ENCODE peak calls at places on chromosomes 16 and 17, in five cellular contexts. One of them, this sample, is unnamed. For H3K36me3, the result is how much of the 10 kb centered on the place peaks cover.

GRCh38 chr17:8408371-8408770 is 10.7 kb upstream of the RNF222 start:
- DNase-seq in neural progenitor cell: peak
- DNase-seq in MM.1S: peak
- DNase-seq in hepatocyte: no peak
- DNase-seq in SK-N-SH: no peak
- DNase-seq in this sample: peak

GRCh38 chr17:79320331-79320730 is 245.7 kb downstream of the ENGASE start:
- DNase-seq in neural progenitor cell: no peak
- DNase-seq in MM.1S: no peak
- DNase-seq in hepatocyte: no peak
- DNase-seq in SK-N-SH: no peak
- DNase-seq in this sample: no peak

GRCh38 chr16:19583665-19584300 is 28.3 kb downstream of the VPS35L start:
- DNase-seq in neural progenitor cell: peak
- DNase-seq in MM.1S: peak
- DNase-seq in hepatocyte: peak
- DNase-seq in SK-N-SH: peak
- DNase-seq in this sample: peak

GRCh38 chr16:9148376-9149015 is 57.1 kb downstream of the HAPSTR1 start:
- DNase-seq in neural progenitor cell: no peak
- DNase-seq in MM.1S: no peak
- DNase-seq in hepatocyte: no peak
- DNase-seq in SK-N-SH: no peak
- DNase-seq in this sample: peak

GRCh38 chr17:75125984-75126383 is 5.6 kb downstream of the NT5C start:
- DNase-seq in neural progenitor cell: no peak
- DNase-seq in MM.1S: peak
- DNase-seq in hepatocyte: no peak
- DNase-seq in SK-N-SH: peak
- DNase-seq in this sample: peak

GRCh38 chr17:61862105-61862574 is 1.2 kb downstream of the BRIP1 start:
- DNase-seq in neural progenitor cell: no peak
- DNase-seq in MM.1S: no peak
- DNase-seq in hepatocyte: no peak
- DNase-seq in SK-N-SH: no peak
- DNase-seq in this sample: no peak

GRCh38 chr17:29291163-29291752 is 2.7 kb downstream of the NUFIP2 start:
- DNase-seq in neural progenitor cell: peak
- DNase-seq in MM.1S: peak
- DNase-seq in hepatocyte: peak
- DNase-seq in SK-N-SH: peak
- DNase-seq in this sample: peak

GRCh38 chr17:38735161-38735997 is 5.2 kb downstream of the CISD3 start:
- DNase-seq in neural progenitor cell: peak
- DNase-seq in MM.1S: peak
- DNase-seq in hepatocyte: peak
- DNase-seq in SK-N-SH: peak
- DNase-seq in this sample: peak

GRCh38 chr17:48244814-48245213 is 137.2 kb downstream of the SNX11 start:
- DNase-seq in neural progenitor cell: no peak
- DNase-seq in MM.1S: no peak
- DNase-seq in hepatocyte: no peak
- DNase-seq in SK-N-SH: no peak
- DNase-seq in this sample: no peak

GRCh38 chr16:71442041-71442440 is at the start of gene TLE7:
- DNase-seq in neural progenitor cell: no peak
- DNase-seq in MM.1S: no peak
- DNase-seq in hepatocyte: no peak
- DNase-seq in SK-N-SH: no peak
- DNase-seq in this sample: no peak

GRCh38 chr17:77382356-77382911 is 241.7 kb downstream of the SEC14L1 start:
- DNase-seq in neural progenitor cell: peak
- DNase-seq in MM.1S: no peak
- DNase-seq in hepatocyte: peak
- DNase-seq in SK-N-SH: no peak
- DNase-seq in this sample: no peak

GRCh38 chr17:2085648-2085949 is 30.7 kb downstream of the HIC1 start:
- DNase-seq in neural progenitor cell: no peak
- DNase-seq in MM.1S: no peak
- DNase-seq in hepatocyte: no peak
- DNase-seq in SK-N-SH: no peak
- DNase-seq in this sample: no peak

GRCh38 chr16:89786474-89787364 is 29.7 kb downstream of the FANCA start:
- DNase-seq in neural progenitor cell: no peak
- DNase-seq in MM.1S: no peak
- DNase-seq in hepatocyte: no peak
- DNase-seq in SK-N-SH: peak
- DNase-seq in this sample: no peak

GRCh38 chr16:79274197-79274596 is 326.3 kb downstream of the MAF start:
- DNase-seq in neural progenitor cell: no peak
- DNase-seq in MM.1S: no peak
- DNase-seq in hepatocyte: no peak
- DNase-seq in SK-N-SH: no peak
- DNase-seq in this sample: no peak

GRCh38 chr17:76442341-76443338 is 10.3 kb downstream of the UBE2O start:
- DNase-seq in neural progenitor cell: no peak
- DNase-seq in MM.1S: no peak
- DNase-seq in hepatocyte: no peak
- DNase-seq in SK-N-SH: no peak
- DNase-seq in this sample: no peak

GRCh38 chr17:50931003-50931878 is 65.1 kb upstream of the TOB1 start:
- DNase-seq in neural progenitor cell: peak
- DNase-seq in MM.1S: peak
- DNase-seq in hepatocyte: peak
- DNase-seq in SK-N-SH: peak
- DNase-seq in this sample: peak

GRCh38 chr16:61576476-61576875 is 459.8 kb downstream of the CDH8 start:
- DNase-seq in neural progenitor cell: no peak
- DNase-seq in MM.1S: no peak
- DNase-seq in hepatocyte: no peak
- DNase-seq in SK-N-SH: no peak
- DNase-seq in this sample: no peak

GRCh38 chr17:44901323-44901965 is 2.2 kb upstream of the EFTUD2 start:
- DNase-seq in neural progenitor cell: no peak
- DNase-seq in MM.1S: no peak
- DNase-seq in hepatocyte: no peak
- DNase-seq in SK-N-SH: no peak
- DNase-seq in this sample: no peak

GRCh38 chr17:8836821-8837426 is 30.6 kb downstream of the PIK3R6 start:
- DNase-seq in neural progenitor cell: no peak
- DNase-seq in MM.1S: no peak
- DNase-seq in hepatocyte: no peak
- DNase-seq in SK-N-SH: no peak
- DNase-seq in this sample: no peak

GRCh38 chr16:53910990-53911389 is 207.0 kb downstream of the FTO start:
- DNase-seq in neural progenitor cell: no peak
- DNase-seq in MM.1S: no peak
- DNase-seq in hepatocyte: no peak
- DNase-seq in SK-N-SH: no peak
- DNase-seq in this sample: no peak

GRCh38 chr16:83908798-83909197 is 9.9 kb downstream of the MLYCD start:
- DNase-seq in neural progenitor cell: no peak
- DNase-seq in MM.1S: no peak
- DNase-seq in hepatocyte: no peak
- DNase-seq in SK-N-SH: no peak
- DNase-seq in this sample: no peak

GRCh38 chr16:57092786-57093301 is 461 bp downstream of the CPNE2 start:
- DNase-seq in neural progenitor cell: peak
- DNase-seq in MM.1S: peak
- DNase-seq in hepatocyte: peak
- DNase-seq in SK-N-SH: peak
- DNase-seq in this sample: peak

DNA sequence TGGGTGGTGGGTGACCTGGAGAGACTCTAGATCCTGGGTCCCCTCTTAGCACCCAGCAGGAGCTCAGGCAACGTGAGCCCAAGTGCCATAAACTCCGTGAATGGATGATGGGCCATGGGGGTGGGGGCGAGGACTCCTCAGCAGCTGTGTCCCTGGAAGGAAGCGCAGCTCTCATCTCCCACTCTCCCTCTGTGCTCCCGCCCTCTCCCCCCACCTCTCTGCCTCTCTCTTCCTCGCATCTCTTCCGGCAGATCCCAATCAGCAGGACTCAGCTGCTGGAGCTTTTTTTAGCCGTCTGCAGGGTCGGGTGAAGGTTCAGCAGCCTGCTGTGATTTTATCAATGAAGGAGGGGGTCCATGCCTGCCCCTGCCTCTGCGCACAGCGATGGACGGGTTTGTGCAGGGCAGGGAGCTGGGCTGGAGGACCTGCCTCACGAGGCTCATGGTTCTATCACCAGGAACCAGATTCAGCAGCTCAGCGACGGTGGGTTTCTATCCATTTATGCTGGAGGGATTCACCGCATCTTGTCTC is 8.3 kb downstream of the CCR7 start:
- DNase-seq in neural progenitor cell: no peak
- DNase-seq in MM.1S: no peak
- DNase-seq in hepatocyte: no peak
- DNase-seq in SK-N-SH: peak
- DNase-seq in this sample: no peak
- H3K36me3 ChIP-seq in neural progenitor cell: under half
- H3K36me3 ChIP-seq in MM.1S: under half
- H3K36me3 ChIP-seq in hepatocyte: under half
- H3K36me3 ChIP-seq in SK-N-SH: under half
- H3K36me3 ChIP-seq in this sample: under half

DNA sequence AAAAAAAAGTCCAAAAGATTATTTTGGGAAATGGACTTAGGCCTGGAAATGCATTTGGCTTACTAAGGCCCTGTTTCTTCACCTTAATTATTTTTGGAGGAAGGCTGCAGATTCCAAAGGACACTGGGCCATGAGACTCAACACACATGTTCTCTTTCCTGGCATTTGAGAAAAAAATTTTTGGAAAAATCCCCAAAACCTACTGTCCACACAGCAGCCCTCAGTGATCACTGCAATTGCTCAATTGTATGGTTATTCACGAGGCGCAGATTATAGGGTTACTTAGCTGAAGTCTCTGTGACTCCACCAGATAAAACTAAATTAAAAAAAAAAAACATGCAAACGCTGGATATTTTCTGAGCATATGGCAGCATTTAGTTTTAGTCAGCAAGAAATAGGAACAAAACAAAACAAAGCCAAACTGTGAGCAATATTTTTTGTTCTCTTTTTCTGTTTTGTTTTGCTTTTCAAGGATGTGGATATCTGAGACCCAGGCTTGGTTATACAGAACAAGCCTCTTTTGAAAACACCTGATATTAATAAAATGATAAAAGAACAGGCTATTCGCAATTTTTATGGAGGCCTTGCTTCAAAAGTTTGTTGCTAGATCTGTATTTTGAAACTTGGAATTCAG is 83.8 kb upstream of the FAM20A start:
- DNase-seq in neural progenitor cell: no peak
- DNase-seq in MM.1S: no peak
- DNase-seq in hepatocyte: no peak
- DNase-seq in SK-N-SH: no peak
- DNase-seq in this sample: no peak
- H3K27ac ChIP-seq in neural progenitor cell: no peak
- H3K27ac ChIP-seq in MM.1S: no peak
- H3K27ac ChIP-seq in hepatocyte: no peak
- H3K27ac ChIP-seq in SK-N-SH: no peak
- H3K27ac ChIP-seq in this sample: no peak

DNA sequence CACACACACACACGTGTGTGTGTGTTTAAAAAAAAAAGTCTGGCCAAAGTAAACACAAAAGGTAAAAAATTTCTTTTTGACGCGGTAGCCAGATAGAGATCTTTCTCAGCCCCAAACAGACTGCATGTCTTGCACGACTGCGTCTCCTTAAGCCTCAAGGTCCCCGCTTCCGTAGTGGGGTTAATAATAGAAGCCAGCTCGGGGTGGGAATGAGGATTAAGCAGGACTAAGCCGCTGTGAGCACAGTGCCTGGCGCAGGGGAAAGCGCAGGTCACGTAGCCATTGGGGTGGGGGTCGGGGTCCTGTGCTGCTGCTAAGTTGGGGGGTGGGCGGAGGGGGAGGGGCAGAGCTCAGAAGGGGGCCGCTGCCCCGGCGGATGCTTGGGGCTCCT is 536 bp downstream of the GGA2 start:
- DNase-seq in neural progenitor cell: peak
- DNase-seq in MM.1S: peak
- DNase-seq in hepatocyte: peak
- DNase-seq in SK-N-SH: no peak
- DNase-seq in this sample: peak
- TF ChIP-seq EZH2phosphoT487 in neural progenitor cell: no peak
- TF ChIP-seq EZH2phosphoT487 in MM.1S: no peak
- TF ChIP-seq EZH2phosphoT487 in hepatocyte: no peak
- TF ChIP-seq EZH2phosphoT487 in SK-N-SH: no peak
- TF ChIP-seq EZH2phosphoT487 in this sample: no peak

GRCh38 chr17:64500923-64501765 is 4.3 kb upstream of the POLG2 start:
- DNase-seq in neural progenitor cell: no peak
- DNase-seq in MM.1S: no peak
- DNase-seq in hepatocyte: no peak
- DNase-seq in SK-N-SH: no peak
- DNase-seq in this sample: no peak
- H3K36me3 ChIP-seq in neural progenitor cell: half or more
- H3K36me3 ChIP-seq in MM.1S: under half
- H3K36me3 ChIP-seq in hepatocyte: under half
- H3K36me3 ChIP-seq in SK-N-SH: half or more
- H3K36me3 ChIP-seq in this sample: half or more

This sample was measured in GM23338.